ENCODE peak calls at places on chromosome 12, in four cellular contexts. Z is aorta, I is AG09309, U is IMR-90. T is an unnamed sample.

GRCh38 chr12:47407730-47408129 is 298.1 kb downstream of the RPAP3 start:
- DNase-seq in Z (no peak), I (no peak), U (no peak), T (no peak)

GRCh38 chr12:108560752-108561719 is at the start of gene SART3:
- DNase-seq in Z (peak; percentile 87), I (peak; percentile 58), U (peak; percentile 89), T (peak; percentile 55)

GRCh38 chr12:91023326-91024004 is 18.7 kb upstream of the EPYC start:
- DNase-seq in Z (no peak), I (peak; percentile 46), U (peak; percentile 90), T (peak; percentile 53)

GRCh38 chr12:337039-337438 is 52.1 kb downstream of the KDM5A start:
- DNase-seq in Z (no peak), I (no peak), U (no peak), T (no peak)

GRCh38 chr12:32558941-32559340 is 120.2 kb upstream of the DNM1L start:
- DNase-seq in Z (no peak), I (peak; percentile 49), U (peak; percentile 67), T (no peak)

GRCh38 chr12:6703631-6704030 is 3.0 kb upstream of the PIANP start:
- DNase-seq in Z (peak; percentile 28), I (no peak), U (peak; percentile 41), T (no peak)

GRCh38 chr12:38102197-38102596 is 214.4 kb upstream of the ALG10B start:
- DNase-seq in Z (no peak), I (no peak), U (no peak), T (no peak)

GRCh38 chr12:57613427-57614109 is 2.3 kb downstream of the ARHGEF25 start:
- DNase-seq in Z (no peak), I (no peak), U (no peak), T (no peak)

GRCh38 chr12:50084775-50085614 is at the start of gene SMARCD1:
- DNase-seq in Z (peak; percentile 92), I (peak; percentile 60), U (peak; percentile 91), T (peak; percentile 71)

GRCh38 chr12:64696065-64696741 is 63.0 kb downstream of the GNS start:
- DNase-seq in Z (no peak), I (no peak), U (peak; percentile 43), T (no peak)

GRCh38 chr12:65464930-65465329 is 186.4 kb downstream of the MSRB3 start:
- DNase-seq in Z (no peak), I (peak; percentile 77), U (peak; percentile 96), T (peak; percentile 80)

GRCh38 chr12:78171082-78171481 is 340.4 kb downstream of the NAV3 start:
- DNase-seq in Z (no peak), I (no peak), U (no peak), T (no peak)
- H3K4me3 ChIP-seq in Z (no peak overlapping the region), I (no peak overlapping the region), U (no peak overlapping the region), T (no peak overlapping the region)

DNA sequence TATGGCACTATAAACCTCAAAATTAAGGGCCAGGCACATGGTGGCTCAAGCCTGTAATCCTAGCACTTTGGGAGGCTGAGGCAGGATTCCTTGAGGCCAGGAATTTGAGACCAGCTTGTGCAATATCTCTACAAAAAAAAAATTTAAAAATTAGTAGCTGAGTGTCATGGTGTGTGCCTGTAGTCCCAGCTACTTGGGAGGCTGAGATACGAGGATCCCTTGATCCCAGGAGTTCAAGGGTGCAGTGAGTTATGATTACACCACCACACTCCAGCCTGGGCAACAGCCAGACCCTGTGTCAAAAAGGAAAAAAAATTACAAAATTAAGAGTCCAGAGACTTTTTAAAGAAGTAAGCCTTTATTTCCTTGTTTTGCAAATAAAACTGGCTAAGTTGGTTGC is 1.8 kb upstream of the GCN1 start:
- DNase-seq in Z (peak; percentile 19), I (no peak), U (no peak), T (no peak)
- H3K4me3 ChIP-seq in Z (no peak overlapping the region), I (no peak overlapping the region), U (no peak overlapping the region), T (no peak overlapping the region)

DNA sequence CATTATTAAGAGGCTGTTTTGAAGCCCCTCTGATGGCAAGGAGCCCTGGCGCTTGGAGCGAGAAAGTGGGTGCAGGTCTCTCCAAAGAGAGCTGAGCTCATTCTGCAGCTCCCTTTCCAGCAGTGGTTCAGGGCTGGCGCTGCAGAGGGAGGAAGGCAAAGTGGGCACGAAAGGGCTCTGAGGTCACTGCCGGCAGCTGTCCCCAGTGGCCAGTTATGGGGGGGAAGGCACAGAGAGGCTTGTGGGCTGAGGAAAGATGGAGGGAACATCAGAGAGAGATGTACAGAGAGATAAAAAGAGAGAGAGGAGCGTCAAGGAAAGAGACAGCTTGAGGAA is 75.2 kb upstream of the TBX5 start:
- DNase-seq in Z (no peak), I (no peak), U (no peak), T (no peak)
- H3K4me3 ChIP-seq in Z (no peak overlapping the region), I (no peak overlapping the region), U (peak overlapping the region; percentile 85), T (no peak overlapping the region)

GRCh38 chr12:70830221-70831061 is 90.1 kb downstream of the PTPRR start:
- DNase-seq in Z (no peak), I (no peak), U (no peak), T (no peak)
- H3K4me3 ChIP-seq in Z (no peak overlapping the region), I (no peak overlapping the region), U (no peak overlapping the region), T (no peak overlapping the region)

GRCh38 chr12:68236421-68237059 is 10.9 kb upstream of the IL26 start:
- DNase-seq in Z (no peak), I (no peak), U (no peak), T (no peak)
- H3K4me3 ChIP-seq in Z (peak overlapping the region; percentile 32), I (no peak overlapping the region), U (no peak overlapping the region), T (no peak overlapping the region)

DNA sequence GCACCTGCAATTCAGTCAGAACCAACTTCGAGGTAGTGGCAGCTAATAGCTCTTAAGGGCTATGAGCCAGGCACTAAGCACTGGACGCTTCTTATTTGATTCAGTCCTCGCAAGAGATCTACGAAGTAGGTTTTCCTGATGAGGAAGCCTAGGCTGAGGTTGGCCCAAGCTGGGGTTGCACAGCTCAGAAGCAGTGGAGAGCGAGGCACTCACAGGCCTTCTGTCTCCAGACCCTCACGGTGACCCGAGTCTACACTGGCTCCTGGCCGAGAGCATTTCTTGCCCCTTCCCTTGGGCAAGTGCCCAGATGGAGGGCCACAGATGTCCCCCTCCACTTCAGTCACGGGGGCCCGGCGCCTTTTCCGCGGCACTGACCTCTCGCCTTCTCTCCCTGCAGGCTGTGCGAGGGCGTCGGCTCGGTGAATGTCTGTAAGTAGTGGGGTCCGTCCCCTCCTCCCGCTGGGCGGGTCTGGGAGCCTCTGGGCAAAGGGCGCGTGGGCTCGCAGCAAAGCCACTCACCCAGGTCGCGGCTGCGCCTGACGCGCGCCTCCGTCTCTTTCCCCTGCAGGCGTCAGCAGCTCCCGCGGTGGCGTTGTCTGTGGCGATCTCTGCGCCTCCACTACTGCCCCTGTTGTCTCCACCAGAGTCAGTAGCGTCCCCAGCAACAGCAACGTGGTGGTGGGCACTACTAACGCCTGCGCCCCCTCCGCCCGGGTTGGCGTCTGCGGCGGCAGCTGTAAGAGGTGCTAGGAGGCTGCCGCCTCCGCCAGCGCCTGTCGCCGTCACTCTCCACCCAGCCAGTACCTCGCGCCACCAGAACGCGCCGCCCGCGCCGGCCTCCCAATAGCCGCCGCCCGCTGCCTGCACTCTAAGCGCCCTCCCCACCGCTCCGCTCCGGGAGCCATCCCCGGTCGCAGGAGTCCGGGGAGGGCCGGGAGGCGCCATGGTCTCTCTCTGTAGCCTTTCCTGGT is 13.1 kb downstream of the KRT83 start:
- DNase-seq in Z (peak; percentile 79), I (no peak), U (peak; percentile 11), T (no peak)
- H3K4me3 ChIP-seq in Z (no peak overlapping the region), I (peak overlapping the region; percentile 45), U (peak overlapping the region; percentile 54), T (peak overlapping the region; percentile 34)

DNA sequence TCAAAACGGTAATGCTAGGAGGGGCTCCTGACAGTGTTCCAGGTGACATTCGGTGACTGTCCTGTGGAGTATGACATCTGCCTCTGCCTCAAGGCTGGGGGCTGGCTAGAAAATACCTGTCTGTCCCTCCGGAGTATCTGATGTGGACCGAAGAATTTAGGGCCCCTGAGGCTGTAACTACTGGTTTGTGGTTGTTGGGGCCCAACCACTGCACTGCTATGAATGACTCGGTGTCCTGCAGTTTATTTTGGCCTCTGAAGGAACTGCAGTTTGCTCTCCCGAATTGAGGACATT is 198.9 kb upstream of the CAND1 start:
- DNase-seq in Z (no peak), I (no peak), U (no peak), T (no peak)
- H3K4me3 ChIP-seq in Z (no peak overlapping the region), I (no peak overlapping the region), U (no peak overlapping the region), T (no peak overlapping the region)

GRCh38 chr12:129195081-129195480 is 341.8 kb downstream of the GLT1D1 start:
- DNase-seq in Z (no peak), I (no peak), U (no peak), T (no peak)
- H3K4me3 ChIP-seq in Z (no peak overlapping the region), I (no peak overlapping the region), U (no peak overlapping the region), T (no peak overlapping the region)

DNA sequence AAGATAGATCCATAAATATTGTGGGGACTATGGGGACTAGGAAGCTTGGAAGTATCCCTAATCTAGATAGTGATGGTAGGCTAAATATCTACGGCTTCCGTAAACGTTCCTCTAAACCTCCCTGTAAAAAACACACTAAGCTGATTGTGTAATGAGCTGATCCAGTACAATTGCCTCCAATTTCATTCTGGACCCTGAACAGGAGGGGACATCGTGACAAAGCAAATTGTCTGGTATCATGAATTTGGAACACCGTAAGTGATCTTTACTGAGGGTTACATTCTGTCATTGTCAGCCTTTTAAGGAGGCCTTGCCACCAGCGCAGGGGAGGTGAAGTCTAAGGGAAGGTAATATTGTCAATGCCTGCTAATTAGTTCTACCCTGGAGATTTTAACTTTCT is 514 bp upstream of the MGST1 start:
- DNase-seq in Z (no peak), I (no peak), U (no peak), T (no peak)
- H3K4me3 ChIP-seq in Z (no peak overlapping the region), I (no peak overlapping the region), U (peak overlapping the region; percentile 93), T (peak overlapping the region; percentile 56)

T was measured in skeletal muscle cell.